ENCODE peak calls at places on chromosomes 4 and X, in eight cellular contexts. O, L, I, F, P, C, A and B are unnamed samples.

GRCh38 chr4:7192252-7193039 is at the start of gene SORCS2:
- DNase-seq in O (peak; percentile 44), L (peak; percentile 53), I (peak; percentile 71), F (no peak), P (peak; percentile 91), C (peak; percentile 56), A (peak; percentile 26), B (no peak)

GRCh38 chrX:132488092-132488749 is 617 bp downstream of the MBNL3 start:
- DNase-seq in O (peak; percentile 35), L (no peak), I (no peak), F (no peak), P (no peak), C (no peak), A (peak; percentile 21), B (peak; percentile 58)

GRCh38 chrX:96436105-96436504 is 248.5 kb upstream of the DIAPH2 start:
- DNase-seq in O (no peak), L (no peak), I (no peak), F (no peak), P (no peak), C (no peak), A (no peak), B (no peak)

GRCh38 chrX:136028383-136028984 is 43.2 kb downstream of the SLC9A6 start:
- DNase-seq in O (no peak), L (peak; percentile 11), I (no peak), F (no peak), P (peak; percentile 35), C (no peak), A (no peak), B (no peak)

GRCh38 chrX:54246866-54247265 is 63.8 kb upstream of the FAM120C start:
- DNase-seq in O (no peak), L (no peak), I (no peak), F (no peak), P (no peak), C (no peak), A (no peak), B (no peak)

GRCh38 chrX:46328133-46328532 is 217.1 kb downstream of the ZNF674 start:
- DNase-seq in O (no peak), L (no peak), I (no peak), F (no peak), P (no peak), C (no peak), A (no peak), B (no peak)

GRCh38 chr4:62898115-62898514 is 1511.1 kb downstream of the TECRL start:
- DNase-seq in O (no peak), L (no peak), I (peak; percentile 32), F (no peak), P (no peak), C (peak; percentile 39), A (no peak), B (no peak)

GRCh38 chr4:153792893-153793227 is 4.0 kb upstream of the SFRP2 start:
- DNase-seq in O (no peak), L (no peak), I (no peak), F (no peak), P (no peak), C (peak; percentile 38), A (no peak), B (no peak)

GRCh38 chr4:30718021-30718888 is 1.9 kb upstream of the PCDH7 start:
- DNase-seq in O (peak; percentile 48), L (peak; percentile 29), I (peak; percentile 90), F (no peak), P (peak; percentile 73), C (peak; percentile 75), A (no peak), B (no peak)

GRCh38 chrX:9677098-9677739 is 88.4 kb downstream of the GPR143 start:
- DNase-seq in O (no peak), L (peak; percentile 17), I (no peak), F (no peak), P (no peak), C (no peak), A (no peak), B (peak; percentile 53)

GRCh38 chrX:64853424-64853823 is 122.8 kb downstream of the ZC4H2 start:
- DNase-seq in O (no peak), L (no peak), I (no peak), F (no peak), P (no peak), C (no peak), A (no peak), B (no peak)

GRCh38 chr4:972651-973424 is 531 bp downstream of the DGKQ start:
- DNase-seq in O (peak; percentile 53), L (no peak), I (no peak), F (no peak), P (peak; percentile 57), C (peak; percentile 86), A (peak; percentile 67), B (peak; percentile 35)

GRCh38 chr4:25677157-25677556 is 21.5 kb downstream of the SLC34A2 start:
- DNase-seq in O (no peak), L (no peak), I (no peak), F (no peak), P (no peak), C (peak; percentile 13), A (no peak), B (no peak)

GRCh38 chr4:41177016-41177415 is 37.3 kb downstream of the APBB2 start:
- DNase-seq in O (no peak), L (no peak), I (no peak), F (no peak), P (peak; percentile 45), C (no peak), A (no peak), B (no peak)
- H3K4me1 ChIP-seq in O (peaks cover 28% of the 10 kb centered on the region), L (peaks cover 58% of the 10 kb centered on the region), I (peaks cover 8% of the 10 kb centered on the region), F (no peaks in the 10 kb centered on the region), P (peaks cover 61% of the 10 kb centered on the region), C (peaks cover 24% of the 10 kb centered on the region), A (no peaks in the 10 kb centered on the region), B (no peaks in the 10 kb centered on the region)

GRCh38 chr4:82561745-82562552 is at the start of gene TMEM150C:
- DNase-seq in O (no peak), L (peak; percentile 34), I (peak; percentile 46), F (no peak), P (peak; percentile 62), C (peak; percentile 72), A (no peak), B (peak; percentile 54)

GRCh38 chr4:82559735-82560120 is 2.1 kb downstream of the TMEM150C start:
- DNase-seq in O (no peak), L (no peak), I (no peak), F (no peak), P (no peak), C (no peak), A (no peak), B (no peak)

GRCh38 chr4:82562553-82562854 is 716 bp upstream of the TMEM150C start:
- DNase-seq in O (no peak), L (peak; percentile 5), I (no peak), F (no peak), P (no peak), C (peak; percentile 45), A (no peak), B (no peak)

GRCh38 chr4:82555279-82555678 is 6.5 kb downstream of the TMEM150C start:
- DNase-seq in O (no peak), L (no peak), I (no peak), F (no peak), P (no peak), C (no peak), A (no peak), B (no peak)

DNA sequence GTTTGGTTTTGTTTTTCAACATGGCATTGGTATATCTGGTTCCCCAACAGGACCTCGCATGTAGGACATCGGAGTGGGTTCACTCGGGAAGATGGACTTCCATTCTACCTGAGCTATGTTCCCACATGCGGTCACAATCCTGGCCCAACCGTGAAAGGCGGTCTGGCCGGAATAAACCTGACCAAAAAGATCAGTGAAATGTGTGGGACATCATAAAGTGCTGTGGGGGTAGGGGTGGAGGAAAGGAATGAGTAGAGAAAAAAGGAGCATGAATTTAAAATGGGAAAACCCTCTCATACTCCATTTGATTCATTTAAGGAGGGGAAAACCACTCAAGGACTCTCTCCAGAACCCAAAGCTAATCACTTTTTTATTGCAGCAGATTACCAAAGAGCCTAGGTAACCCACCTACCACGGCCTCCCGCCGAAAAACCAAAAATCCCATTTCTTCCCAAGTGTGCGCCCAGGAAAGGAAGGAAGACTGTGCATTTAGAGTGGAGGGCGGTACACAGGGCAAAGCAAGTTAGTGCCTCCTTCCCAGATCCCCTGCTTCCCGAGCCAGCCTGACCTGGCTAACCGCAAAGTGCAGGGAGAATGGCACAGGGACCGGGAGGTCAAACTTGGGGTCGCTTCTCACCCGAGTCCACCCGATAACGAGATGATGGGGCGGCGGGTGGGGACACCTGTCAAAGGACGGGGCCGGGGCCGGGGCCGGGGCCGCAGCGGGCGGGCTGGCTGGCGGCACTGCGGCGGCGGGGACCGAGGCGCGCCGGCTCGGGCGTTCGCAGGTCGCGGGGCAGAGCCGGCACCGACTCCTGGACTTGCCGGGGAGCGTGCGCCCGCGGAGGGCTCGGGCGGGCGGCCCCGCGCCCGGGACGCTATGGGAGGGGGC is 689 bp downstream of the TMEM150C start:
- DNase-seq in O (no peak), L (no peak), I (no peak), F (no peak), P (peak; percentile 14), C (peak; percentile 73), A (no peak), B (no peak)
- H3K4me3 ChIP-seq in O (no peak overlapping the region), L (peak overlapping the region; percentile 35), I (peak overlapping the region; percentile 63), F (peak overlapping the region; percentile 74), P (peak overlapping the region; percentile 60), C (peak overlapping the region; percentile 80), A (no peak overlapping the region), B (peak overlapping the region; percentile 37)

DNA sequence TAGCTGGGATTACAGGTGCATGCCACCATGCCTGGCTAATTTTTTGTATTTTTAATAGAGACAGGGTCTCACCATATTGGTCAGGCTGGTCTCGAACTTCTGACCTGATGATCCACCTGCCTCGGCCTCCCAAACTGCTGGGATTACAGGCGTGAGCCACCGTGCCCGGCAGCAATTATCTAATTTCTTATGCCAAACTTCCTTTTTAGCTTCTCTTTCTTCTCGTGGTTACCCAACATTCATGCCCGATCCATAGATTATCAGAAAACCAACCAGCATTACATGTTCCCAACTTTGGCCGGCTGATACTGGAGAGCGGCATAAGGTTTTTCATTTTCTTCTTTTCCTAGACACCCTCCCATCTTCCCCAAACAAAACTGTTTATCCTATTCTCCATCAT is 8.8 kb downstream of the SLC7A11 start:
- DNase-seq in O (no peak), L (no peak), I (no peak), F (no peak), P (no peak), C (no peak), A (no peak), B (no peak)
- H3K36me3 ChIP-seq in O (peaks cover 5% of the 10 kb centered on the region), L (no peaks in the 10 kb centered on the region), I (no peaks in the 10 kb centered on the region), F (no peaks in the 10 kb centered on the region), P (no peaks in the 10 kb centered on the region), C (no peaks in the 10 kb centered on the region), A (no peaks in the 10 kb centered on the region), B (no peaks in the 10 kb centered on the region)

GRCh38 chr4:147773261-147774184 is 41.6 kb downstream of the ARHGAP10 start:
- DNase-seq in O (no peak), L (no peak), I (no peak), F (no peak), P (no peak), C (no peak), A (no peak), B (no peak)

GRCh38 chr4:147772056-147772455 is 40.2 kb downstream of the ARHGAP10 start:
- DNase-seq in O (no peak), L (no peak), I (no peak), F (no peak), P (peak; percentile 63), C (no peak), A (no peak), B (no peak)

GRCh38 chr4:147770831-147771230 is 38.9 kb downstream of the ARHGAP10 start:
- DNase-seq in O (no peak), L (no peak), I (no peak), F (no peak), P (no peak), C (no peak), A (no peak), B (no peak)

GRCh38 chr4:147769386-147769785 is 37.5 kb downstream of the ARHGAP10 start:
- DNase-seq in O (no peak), L (no peak), I (no peak), F (no peak), P (no peak), C (no peak), A (no peak), B (no peak)

GRCh38 chr4:147772459-147772969 is 40.6 kb downstream of the ARHGAP10 start:
- DNase-seq in O (no peak), L (no peak), I (no peak), F (no peak), P (no peak), C (no peak), A (no peak), B (no peak)
- H3K4me1 ChIP-seq in O (no peaks in the 10 kb centered on the region), L (peaks cover 89% of the 10 kb centered on the region), I (peaks cover 11% of the 10 kb centered on the region), F (no peaks in the 10 kb centered on the region), P (peaks cover 25% of the 10 kb centered on the region), C (no peaks in the 10 kb centered on the region), A (no peaks in the 10 kb centered on the region), B (no peaks in the 10 kb centered on the region)